ENCODE peak calls at places on chromosomes 1 and 21, in seven cellular contexts. P is fibroblast of lung; R is A549; J is GM23338; Y is CD8-positive, alpha-beta T cell; X is Peyer's patch; F is tibial artery. B is an unnamed sample.
A peak's percentile ranks its signal among the peaks of the same experiment; 100 is the strongest.

GRCh38 chr1:4174291-4175200 is 274.5 kb upstream of the C1orf174 start:
- DNase-seq in P (no peak), R (no peak), J (no peak), Y (peak; percentile 27), X (no peak), F (peak; percentile 47), B (no peak)

GRCh38 chr1:24151175-24151533 is 8.2 kb upstream of the IL22RA1 start:
- DNase-seq in P (no peak), R (no peak), J (peak; percentile 98), Y (no peak), X (peak; percentile 81), F (no peak), B (no peak)

GRCh38 chr1:192474080-192474683 is 101.4 kb upstream of the RGS1 start:
- DNase-seq in P (no peak), R (no peak), J (peak; percentile 71), Y (no peak), X (no peak), F (no peak), B (no peak)

GRCh38 chr1:215263636-215264035 is 181.1 kb downstream of the KCNK2 start:
- DNase-seq in P (no peak), R (no peak), J (no peak), Y (no peak), X (no peak), F (no peak), B (no peak)

GRCh38 chr1:45009956-45010854 is 919 bp downstream of the HECTD3 start:
- DNase-seq in P (no peak), R (no peak), J (peak; percentile 52), Y (no peak), X (peak; percentile 83), F (no peak), B (peak; percentile 53)

GRCh38 chr1:150061632-150062101 is 5.9 kb upstream of the VPS45 start:
- DNase-seq in P (peak; percentile 97), R (peak; percentile 14), J (no peak), Y (no peak), X (no peak), F (no peak), B (no peak)

GRCh38 chr1:2985121-2985561 is 36.1 kb upstream of the ACTRT2 start:
- DNase-seq in P (no peak), R (no peak), J (no peak), Y (no peak), X (peak; percentile 37), F (peak; percentile 51), B (peak; percentile 63)

GRCh38 chr21:26945916-26946315 is 21.0 kb downstream of the ADAMTS5 start:
- DNase-seq in P (peak; percentile 12), R (no peak), J (peak; percentile 21), Y (no peak), X (no peak), F (peak; percentile 66), B (no peak)

GRCh38 chr1:178283409-178283808 is 189.5 kb downstream of the RASAL2 start:
- DNase-seq in P (peak; percentile 41), R (no peak), J (peak; percentile 97), Y (no peak), X (no peak), F (no peak), B (no peak)

GRCh38 chr1:39110325-39110851 is 84.2 kb downstream of the NDUFS5 start:
- DNase-seq in P (peak; percentile 93), R (no peak), J (no peak), Y (no peak), X (no peak), F (no peak), B (no peak)

GRCh38 chr1:68384872-68385390 is 64.8 kb downstream of the RPE65 start:
- DNase-seq in P (peak; percentile 98), R (no peak), J (no peak), Y (no peak), X (no peak), F (no peak), B (no peak)

GRCh38 chr1:6271554-6271953 is 10.7 kb upstream of the GPR153 start:
- DNase-seq in P (peak; percentile 60), R (no peak), J (no peak), Y (no peak), X (peak; percentile 62), F (no peak), B (no peak)

GRCh38 chr1:6274102-6274501 is 13.2 kb upstream of the GPR153 start:
- DNase-seq in P (no peak), R (no peak), J (no peak), Y (no peak), X (no peak), F (no peak), B (peak; percentile 75)

GRCh38 chr1:6271001-6271400 is 10.1 kb upstream of the GPR153 start:
- DNase-seq in P (no peak), R (no peak), J (no peak), Y (no peak), X (no peak), F (no peak), B (no peak)

GRCh38 chr1:6273380-6273891 is 12.5 kb upstream of the GPR153 start:
- DNase-seq in P (peak; percentile 83), R (no peak), J (peak; percentile 40), Y (no peak), X (peak; percentile 67), F (no peak), B (peak; percentile 81)

DNA sequence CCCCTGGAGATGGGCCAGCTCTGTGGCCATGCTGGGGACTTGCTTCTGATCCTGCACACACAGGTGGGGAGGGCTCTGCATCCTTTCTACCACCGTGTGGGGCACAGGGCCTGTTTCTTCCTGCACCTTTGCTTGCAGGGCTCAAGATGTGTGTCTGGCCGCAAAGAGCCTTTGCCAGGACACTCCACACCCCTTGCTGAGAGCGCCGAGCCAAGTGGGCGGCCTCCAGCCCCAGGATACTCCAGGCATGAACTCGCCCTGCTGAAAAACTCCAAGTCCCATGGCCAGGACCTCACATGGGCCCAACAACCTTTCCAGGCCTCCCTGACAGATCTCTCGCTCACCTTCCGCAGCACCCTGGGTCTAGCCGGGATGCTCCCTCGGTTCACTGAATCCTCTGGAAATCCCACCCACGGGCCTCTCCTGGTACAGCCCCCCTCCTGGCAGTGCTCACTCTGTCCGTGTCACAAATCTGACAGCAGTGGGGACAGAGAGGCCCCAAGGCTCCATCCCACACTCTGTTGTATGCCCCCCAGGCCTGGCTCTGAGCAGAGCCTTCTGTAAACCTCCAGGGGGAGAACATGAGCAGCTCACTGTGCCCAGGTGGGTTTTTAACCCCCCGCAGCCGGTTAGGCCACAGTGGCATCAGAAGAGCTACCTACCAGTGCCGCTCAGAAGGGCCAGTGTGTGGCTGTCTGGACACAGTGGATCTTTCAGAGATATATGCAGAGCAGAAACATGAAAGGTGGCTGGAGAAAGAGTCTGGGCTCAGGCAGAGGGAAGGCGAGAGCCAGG is 11.8 kb upstream of the GPR153 start:
- DNase-seq in P (peak; percentile 45), R (no peak), J (no peak), Y (no peak), X (no peak), F (no peak), B (no peak)
- TF ChIP-seq CTCF in P (no peak), R (no peak), J (peak; percentile 55), Y (no peak), X (no peak), F (no peak), B (no peak)

GRCh38 chr1:71424536-71424935 is 343.7 kb upstream of the ZRANB2 start:
- DNase-seq in P (no peak), R (no peak), J (no peak), Y (no peak), X (no peak), F (no peak), B (no peak)
- H3K27ac ChIP-seq in P (no peak overlapping the region), R (no peak overlapping the region), J (no peak overlapping the region), Y (no peak overlapping the region), X (no peak overlapping the region), F (no peak overlapping the region), B (no peak overlapping the region)

DNA sequence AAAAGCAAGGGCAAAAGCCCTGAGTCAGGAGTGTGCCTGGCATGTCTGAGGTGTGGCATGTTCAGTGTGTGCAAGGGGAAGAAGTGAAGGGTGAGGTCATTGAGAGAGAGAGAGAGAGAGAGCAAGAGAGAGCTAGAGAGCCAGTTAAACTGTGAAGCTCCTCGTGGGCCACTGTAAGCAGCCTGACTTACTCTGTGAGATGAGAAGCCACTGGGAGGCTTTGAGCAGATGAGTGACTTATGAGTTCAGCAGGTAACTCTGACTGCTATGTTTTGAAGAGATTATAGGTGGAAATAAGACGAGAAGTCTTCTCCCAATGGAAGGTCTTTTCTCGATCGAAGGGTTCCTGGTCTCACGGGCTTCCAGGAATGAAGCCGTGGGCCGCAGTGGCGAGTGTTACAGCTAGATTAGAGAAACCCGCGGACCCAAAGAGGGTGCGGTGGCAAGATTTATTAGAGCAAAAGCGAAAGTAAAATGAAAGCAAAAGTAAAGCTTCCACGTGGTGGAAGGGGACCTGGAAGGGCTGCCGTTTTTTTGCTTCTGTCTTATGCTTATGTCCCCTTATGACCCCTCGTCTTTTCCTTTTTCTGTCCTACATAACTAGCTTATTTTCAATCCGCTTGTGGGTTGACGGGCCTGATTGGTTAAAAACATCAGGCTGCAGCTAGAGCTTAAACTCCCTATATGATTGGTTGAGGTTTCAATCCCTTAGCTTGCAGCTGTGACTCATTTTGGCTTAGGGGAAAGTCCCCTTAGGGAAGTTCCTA is 323.1 kb upstream of the FAM78B start:
- DNase-seq in P (no peak), R (peak; percentile 49), J (no peak), Y (peak; percentile 74), X (peak; percentile 68), F (no peak), B (no peak)
- H3K4me3 ChIP-seq in P (no peak overlapping the region), R (peak overlapping the region; percentile 36), J (no peak overlapping the region), Y (peak overlapping the region; percentile 95), X (peak overlapping the region; percentile 53), F (peak overlapping the region; percentile 31), B (peak overlapping the region; percentile 47)

GRCh38 chr1:165828581-165829329 is 1.3 kb downstream of the UCK2 start:
- DNase-seq in P (peak; percentile 90), R (peak; percentile 87), J (peak; percentile 85), Y (no peak), X (peak; percentile 68), F (peak; percentile 70), B (peak; percentile 43)
- TF ChIP-seq CTCF in P (no peak), R (no peak), J (no peak), Y (no peak), X (no peak), F (no peak), B (no peak)

GRCh38 chr1:183235503-183235902 is 49.4 kb downstream of the LAMC2 start:
- DNase-seq in P (no peak), R (no peak), J (no peak), Y (no peak), X (no peak), F (no peak), B (no peak)
- H3K27ac ChIP-seq in P (peak overlapping the region; percentile 78), R (peak overlapping the region; percentile 77), J (peak overlapping the region; percentile 80), Y (no peak overlapping the region), X (peak overlapping the region; percentile 27), F (peak overlapping the region; percentile 86), B (no peak overlapping the region)

DNA sequence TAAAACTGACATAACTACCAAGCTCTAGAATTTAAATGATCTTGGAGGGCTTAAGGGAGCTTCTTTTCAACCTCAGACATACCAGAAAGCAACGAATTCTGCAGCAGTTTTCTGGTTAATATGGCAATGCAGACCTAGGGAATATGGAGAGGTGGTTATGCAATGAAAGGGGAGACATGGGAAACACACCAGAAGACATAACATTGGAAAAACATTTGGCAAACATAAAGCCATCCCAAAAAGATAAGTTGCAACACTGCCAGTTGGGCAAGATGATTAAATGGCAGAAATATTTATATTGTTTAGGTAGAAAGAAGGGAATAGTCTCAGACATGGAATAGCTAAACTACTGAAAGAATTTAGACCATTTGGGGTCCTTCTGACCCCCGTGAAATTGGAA is 104.5 kb downstream of the KCNJ6 start:
- DNase-seq in P (no peak), R (no peak), J (no peak), Y (no peak), X (no peak), F (no peak), B (no peak)
- H3K4me3 ChIP-seq in P (no peak overlapping the region), R (no peak overlapping the region), J (no peak overlapping the region), Y (no peak overlapping the region), X (no peak overlapping the region), F (no peak overlapping the region), B (no peak overlapping the region)

B was measured in dorsolateral prefrontal cortex.